ENCODE peak calls at places on chromosomes 6 and 20, in ten cellular contexts. M is neuronal stem cell; B is vagina; T is psoas muscle; J is CD4-positive, CD25-positive, alpha-beta regulatory T cell; W is iPS DF 6.9; C is right cardiac atrium; E is lung; Q is right lobe of liver; L is fibroblast of lung. K is an unnamed sample. For H3K4me1, the result is how much of the 10 kb centered on the place peaks cover.

GRCh38 chr6:7166410-7167293 is 58.9 kb downstream of the RREB1 start:
- DNase-seq in B (no peak), M (no peak), C (no peak), E (no peak), J (no peak), T (no peak), W (no peak), L (peak), Q (peak), K (peak)

GRCh38 chr6:10633216-10633615 is 61.2 kb downstream of the C6orf52 start:
- DNase-seq in L (peak), E (no peak), M (no peak), B (no peak), W (no peak), C (no peak), J (no peak), T (no peak), Q (no peak), K (peak)

GRCh38 chr20:10982692-10983091 is 308.9 kb upstream of the JAG1 start:
- DNase-seq in J (no peak), C (peak), M (no peak), B (no peak), T (peak), W (no peak), L (peak), Q (no peak), E (no peak), K (peak)

GRCh38 chr6:2360126-2360525 is 114.7 kb upstream of the GMDS start:
- DNase-seq in J (no peak), E (no peak), T (no peak), C (no peak), Q (no peak), M (no peak), B (no peak), W (no peak), L (no peak), K (no peak)

GRCh38 chr6:115573866-115574265 is 486.8 kb downstream of the FRK start:
- DNase-seq in E (no peak), L (peak), Q (no peak), B (no peak), W (no peak), M (no peak), J (no peak), C (no peak), T (no peak), K (no peak)

GRCh38 chr20:57442888-57443239 is 51.7 kb downstream of the RBM38 start:
- DNase-seq in J (no peak), L (no peak), T (peak), E (no peak), C (no peak), W (no peak), Q (peak), B (no peak), M (no peak), K (no peak)

GRCh38 chr20:57653910-57654309 is 33.7 kb upstream of the ZBP1 start:
- DNase-seq in C (peak), T (peak), B (peak), L (no peak), J (no peak), M (no peak), W (no peak), Q (no peak), E (no peak), K (no peak)

GRCh38 chr6:168095741-168096250 is 16.8 kb upstream of the FRMD1 start:
- DNase-seq in B (no peak), E (no peak), L (no peak), Q (no peak), T (peak), J (no peak), W (no peak), C (no peak), M (no peak), K (no peak)

GRCh38 chr6:90028995-90029635 is 134.8 kb downstream of the GJA10 start:
- DNase-seq in L (no peak), E (no peak), C (no peak), T (no peak), J (no peak), B (no peak), M (no peak), Q (no peak), W (no peak), K (no peak)

GRCh38 chr6:141309295-141309694 is 823.4 kb upstream of the GJE1 start:
- DNase-seq in Q (no peak), E (no peak), T (no peak), W (no peak), J (no peak), L (no peak), C (no peak), M (no peak), B (no peak), K (no peak)

GRCh38 chr20:3994125-3994524 is 21.2 kb downstream of the RNF24 start:
- DNase-seq in E (no peak), B (no peak), T (no peak), Q (no peak), C (no peak), M (no peak), J (no peak), L (no peak), W (no peak), K (no peak)

GRCh38 chr20:44073011-44073674 is 113.8 kb downstream of the JPH2 start:
- DNase-seq in B (peak), Q (peak), T (peak), E (no peak), W (no peak), J (no peak), M (no peak), C (no peak), L (no peak), K (no peak)

GRCh38 chr6:113018351-113019151 is 671.4 kb downstream of the RFPL4B start:
- DNase-seq in E (no peak), J (no peak), M (no peak), L (peak), T (no peak), C (no peak), W (no peak), Q (no peak), B (no peak), K (peak)

GRCh38 chr6:42059743-42060142 is 9.4 kb downstream of the TAF8 start:
- DNase-seq in Q (no peak), M (no peak), W (no peak), C (no peak), J (no peak), L (no peak), B (no peak), E (no peak), T (no peak), K (no peak)

GRCh38 chr6:109816452-109817374 is 125.6 kb downstream of the FIG4 start:
- DNase-seq in C (no peak), W (no peak), B (no peak), J (no peak), L (no peak), T (no peak), Q (no peak), E (no peak), M (no peak), K (peak)

GRCh38 chr6:17584241-17584803 is 15.8 kb upstream of the FAM8A1 start:
- DNase-seq in M (peak), C (no peak), J (no peak), Q (no peak), L (peak), T (no peak), W (no peak), B (no peak), E (no peak), K (peak)

GRCh38 chr6:33343953-33344611 is 26.5 kb upstream of the ZBTB22 start:
- DNase-seq in J (peak), T (no peak), M (no peak), C (no peak), B (no peak), L (no peak), W (no peak), E (no peak), Q (no peak), K (no peak)

GRCh38 chr6:134031696-134032255 is 20.6 kb downstream of the SLC2A12 start:
- DNase-seq in L (peak), M (no peak), E (no peak), B (no peak), J (no peak), W (no peak), T (no peak), Q (no peak), C (no peak), K (no peak)

GRCh38 chr6:93088675-93089575 is 330.4 kb downstream of the EPHA7 start:
- DNase-seq in J (no peak), W (no peak), T (no peak), B (no peak), L (peak), M (no peak), C (no peak), E (no peak), Q (no peak), K (peak)

GRCh38 chr20:3282271-3283221 is 43.6 kb upstream of the SLC4A11 start:
- DNase-seq in B (no peak), T (no peak), W (no peak), J (no peak), Q (no peak), C (no peak), L (no peak), M (no peak), E (no peak), K (no peak)

GRCh38 chr6:29961966-29962365 is 19.6 kb downstream of the HLA-A start:
- DNase-seq in T (peak), J (no peak), Q (no peak), W (no peak), E (no peak), C (no peak), M (no peak), B (no peak), L (no peak), K (no peak)

GRCh38 chr20:60649541-60649940 is 602.5 kb upstream of the CDH4 start:
- DNase-seq in C (no peak), T (no peak), J (no peak), B (no peak), W (no peak), Q (no peak), L (no peak), M (no peak), E (no peak), K (no peak)

GRCh38 chr6:36933102-36933501 is 21.4 kb upstream of the PI16 start:
- DNase-seq in E (no peak), L (peak), C (no peak), T (no peak), M (no peak), Q (no peak), J (no peak), B (no peak), W (no peak), K (no peak)

GRCh38 chr20:25525857-25526256 is 59.5 kb downstream of the NINL start:
- DNase-seq in B (no peak), J (no peak), C (no peak), W (no peak), L (peak), Q (no peak), T (no peak), M (no peak), E (no peak), K (no peak)

GRCh38 chr6:131730264-131730663 is 19.4 kb upstream of the CTAGE9 start:
- DNase-seq in T (no peak), B (no peak), Q (no peak), W (no peak), J (no peak), C (no peak), E (no peak), L (no peak), M (no peak), K (no peak)

GRCh38 chr6:123803862-123804681 is at the start of gene NKAIN2:
- DNase-seq in W (peak), C (peak), T (peak), M (peak), L (no peak), E (no peak), J (no peak), Q (peak), B (no peak), K (no peak)

GRCh38 chr6:11858439-11858838 is 79.8 kb upstream of the ADTRP start:
- DNase-seq in Q (no peak), L (no peak), M (no peak), B (no peak), E (no peak), C (no peak), J (no peak), T (no peak), W (no peak), K (no peak)

GRCh38 chr6:102520981-102521380 is 1127.5 kb downstream of the GRIK2 start:
- DNase-seq in E (no peak), Q (no peak), J (no peak), M (no peak), W (no peak), T (no peak), C (no peak), B (no peak), L (no peak), K (no peak)

GRCh38 chr6:166052837-166053236 is 114.8 kb downstream of the TBXT start:
- DNase-seq in E (no peak), L (no peak), B (no peak), W (no peak), J (no peak), Q (no peak), C (no peak), T (no peak), M (no peak), K (no peak)

GRCh38 chr20:10987651-10988383 is 314.0 kb upstream of the JAG1 start:
- DNase-seq in W (no peak), T (no peak), B (no peak), E (no peak), M (no peak), J (no peak), C (no peak), L (peak), Q (no peak), K (no peak)

DNA sequence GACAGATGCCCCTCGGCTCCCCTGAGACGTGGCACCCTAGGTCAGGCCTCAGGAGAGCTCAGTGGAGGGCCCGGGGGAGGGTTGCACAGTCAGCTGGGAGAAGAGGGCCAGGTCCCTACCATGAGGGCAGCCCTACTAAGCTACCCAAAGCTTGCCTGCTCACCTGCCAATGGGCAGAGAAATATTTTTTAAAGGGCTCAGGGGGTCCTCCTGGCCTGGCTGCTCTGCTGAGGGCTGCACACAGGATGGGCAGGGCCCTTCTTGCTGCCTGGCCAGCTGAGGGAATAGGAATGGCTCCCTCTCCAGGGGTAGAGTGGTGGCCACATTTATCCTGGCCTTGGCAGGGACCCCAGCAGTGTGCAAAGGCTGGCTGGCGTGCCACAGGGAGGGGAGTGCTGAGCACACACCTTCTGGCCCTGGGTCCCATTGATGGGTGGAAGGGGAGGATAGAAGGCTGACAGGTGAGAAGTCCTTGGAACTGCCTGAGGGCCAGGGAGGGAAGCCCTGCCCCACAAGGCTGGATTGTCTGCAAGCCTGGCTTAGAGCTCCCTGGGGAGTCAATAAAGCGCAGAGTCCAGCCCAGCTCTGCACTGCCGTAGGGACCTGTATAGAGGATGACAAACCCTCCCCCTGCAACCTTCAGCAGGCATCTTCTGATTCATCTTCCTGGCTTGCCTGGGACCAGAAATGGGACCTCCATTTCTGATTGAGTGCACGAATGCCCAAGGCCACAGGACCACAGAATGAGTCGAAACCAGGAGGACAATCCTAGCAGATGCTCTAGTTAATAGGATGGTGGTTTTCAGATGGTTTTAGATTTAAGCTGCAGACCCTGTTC is 62.1 kb downstream of the NOL4L start:
- DNase-seq in W (no peak), Q (no peak), M (no peak), J (no peak), B (no peak), C (no peak), E (no peak), L (peak), T (no peak), K (no peak)
- H3K4me1 ChIP-seq in W (under half), Q (under half), M (under half), J (half or more), B (half or more), C (under half), E (under half), L (under half), T (under half), K (under half)

GRCh38 chr20:50533061-50533460 is 22.9 kb downstream of the PTPN1 start:
- DNase-seq in L (no peak), E (no peak), M (no peak), W (no peak), C (no peak), B (no peak), Q (no peak), T (no peak), J (no peak), K (no peak)

GRCh38 chr20:50533464-50533863 is 23.3 kb downstream of the PTPN1 start:
- DNase-seq in B (no peak), Q (no peak), E (no peak), M (no peak), T (no peak), J (no peak), C (no peak), L (no peak), W (no peak), K (no peak)

GRCh38 chr20:50535162-50535561 is 25.0 kb downstream of the PTPN1 start:
- DNase-seq in L (no peak), C (no peak), Q (no peak), J (no peak), M (no peak), T (no peak), B (no peak), E (no peak), W (no peak), K (no peak)

GRCh38 chr20:50534567-50534966 is 24.4 kb downstream of the PTPN1 start:
- DNase-seq in E (peak), Q (no peak), B (no peak), L (peak), T (no peak), M (no peak), C (no peak), J (no peak), W (no peak), K (no peak)

DNA sequence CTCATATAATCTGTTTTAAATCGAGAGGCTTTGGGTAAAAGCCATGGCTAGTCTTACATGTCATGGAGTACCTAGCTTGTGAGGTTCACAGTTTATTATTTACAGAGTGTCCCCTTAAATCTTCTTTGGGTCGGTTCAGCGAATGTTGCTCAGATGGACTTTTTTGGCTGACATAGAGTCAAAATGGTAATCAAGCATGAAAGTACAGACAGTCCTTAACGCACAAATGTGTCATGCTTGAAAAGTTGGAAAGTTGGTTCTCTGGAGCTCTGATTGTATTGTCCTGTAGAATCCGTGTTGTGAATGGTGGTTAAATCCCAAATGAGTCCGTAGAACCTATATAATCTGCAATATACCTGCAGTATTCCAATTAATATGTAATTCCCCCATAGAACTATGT is 22.0 kb downstream of the PTPN1 start:
- DNase-seq in W (no peak), M (no peak), J (no peak), L (no peak), C (no peak), B (no peak), Q (no peak), E (no peak), T (no peak), K (no peak)
- H3K4me1 ChIP-seq in W (under half), M (under half), J (under half), L (under half), C (under half), B (half or more), Q (under half), E (under half), T (half or more), K (under half)

DNA sequence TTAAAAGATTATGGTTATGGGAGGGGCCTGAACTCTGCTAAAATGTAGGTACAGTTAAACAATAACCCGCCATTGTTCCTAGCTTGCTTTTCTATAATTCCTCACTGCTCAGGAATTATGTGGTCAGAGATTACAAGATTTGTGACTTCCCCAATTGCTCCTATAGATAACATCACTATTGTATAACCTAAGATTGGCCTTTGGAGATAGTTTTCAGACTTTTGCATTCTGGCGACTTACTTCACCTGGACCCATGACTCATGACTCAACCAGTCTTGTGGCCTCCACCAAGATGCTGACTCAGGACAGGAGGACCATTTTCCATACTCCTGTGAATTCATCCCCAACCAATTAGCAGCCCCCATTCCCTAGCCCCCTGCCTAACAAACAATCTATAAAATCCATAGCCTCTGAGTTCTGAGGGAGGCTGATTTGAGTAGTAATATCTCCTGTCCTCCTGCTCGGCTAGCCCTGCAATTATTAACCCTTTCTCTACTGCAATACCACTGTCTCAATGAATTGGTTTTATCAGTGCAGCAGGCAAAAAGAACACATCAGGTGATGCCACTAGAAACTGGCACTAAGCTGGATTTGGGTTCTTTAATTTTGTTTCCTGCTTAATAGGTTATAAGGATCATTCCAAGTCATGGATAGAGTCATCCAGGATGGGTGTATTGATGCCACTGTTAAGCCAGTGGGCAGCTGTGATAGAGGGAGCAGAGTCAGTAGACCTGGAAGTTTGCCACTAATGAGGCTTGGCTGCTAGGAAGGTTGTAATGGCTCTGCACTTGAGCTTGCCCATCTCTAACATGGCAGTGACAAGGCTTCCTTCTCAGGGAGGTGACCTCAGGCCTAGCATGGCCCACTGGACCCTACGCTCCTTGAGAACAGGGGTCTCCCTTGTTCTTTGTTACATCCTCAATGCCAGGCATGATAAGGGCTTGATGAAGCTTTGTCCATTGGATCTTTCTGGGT is 154.8 kb downstream of the CD83 start:
- DNase-seq in T (no peak), L (peak), E (no peak), W (no peak), J (no peak), B (peak), C (no peak), M (no peak), Q (no peak), K (no peak)
- H3K4me1 ChIP-seq in T (under half), L (under half), E (under half), W (under half), J (under half), B (under half), C (under half), M (under half), Q (under half), K (under half)

GRCh38 chr20:50728981-50729874 is 2.2 kb upstream of the PARD6B start:
- DNase-seq in M (no peak), E (peak), J (no peak), C (no peak), B (peak), L (no peak), T (no peak), W (no peak), Q (no peak), K (no peak)

GRCh38 chr20:50731055-50731929 is at the start of gene PARD6B:
- DNase-seq in B (peak), T (peak), Q (peak), C (peak), L (peak), E (peak), M (peak), J (peak), W (peak), K (peak)

GRCh38 chr20:50729925-50730764 is 1.2 kb upstream of the PARD6B start:
- DNase-seq in J (no peak), B (peak), T (no peak), E (no peak), L (peak), M (no peak), Q (no peak), C (no peak), W (no peak), K (peak)

GRCh38 chr20:50731930-50732690 is 730 bp downstream of the PARD6B start:
- DNase-seq in C (no peak), L (no peak), W (no peak), M (peak), E (no peak), Q (no peak), B (peak), J (no peak), T (no peak), K (peak)

GRCh38 chr20:50730765-50731054 is 670 bp upstream of the PARD6B start:
- DNase-seq in T (no peak), J (no peak), W (no peak), E (no peak), B (no peak), L (no peak), C (no peak), Q (no peak), M (no peak), K (no peak)
- H3K4me1 ChIP-seq in T (under half), J (under half), W (under half), E (under half), B (under half), L (under half), C (under half), Q (under half), M (under half), K (under half)